ENCODE peak calls at places on chromosome 3, in six cellular contexts. Z, E, V, J, H and Y are unnamed samples.
A peak's percentile ranks its signal among the peaks of the same experiment; 100 is the strongest.

GRCh38 chr3:127697531-127698240 is 24.9 kb downstream of the ABTB1 start:
- DNase-seq in Z (peak; percentile 90), E (peak; percentile 62), V (peak; percentile 97), J (peak; percentile 58), H (peak; percentile 83), Y (peak; percentile 80)

GRCh38 chr3:127729556-127730056 is 56.9 kb downstream of the ABTB1 start:
- DNase-seq in Z (no peak), E (no peak), V (no peak), J (no peak), H (no peak), Y (no peak)

GRCh38 chr3:15271785-15272381 is 60.5 kb downstream of the SH3BP5 start:
- DNase-seq in Z (peak; percentile 38), E (peak; percentile 73), V (peak; percentile 80), J (no peak), H (no peak), Y (peak; percentile 47)

GRCh38 chr3:150483226-150483625 is 63.1 kb downstream of the SERP1 start:
- DNase-seq in Z (no peak), E (no peak), V (no peak), J (no peak), H (no peak), Y (no peak)

GRCh38 chr3:85584779-85585356 is 626.1 kb downstream of the CADM2 start:
- DNase-seq in Z (no peak), E (no peak), V (no peak), J (no peak), H (no peak), Y (no peak)

GRCh38 chr3:171556574-171557145 is 96.5 kb upstream of the TNIK start:
- DNase-seq in Z (no peak), E (no peak), V (no peak), J (no peak), H (peak; percentile 42), Y (no peak)

GRCh38 chr3:135895106-135895733 is 70.3 kb upstream of the PPP2R3A start:
- DNase-seq in Z (no peak), E (peak; percentile 70), V (peak; percentile 63), J (peak; percentile 49), H (peak; percentile 57), Y (peak; percentile 76)

GRCh38 chr3:191348098-191348497 is 17.8 kb upstream of the UTS2B start:
- DNase-seq in Z (no peak), E (no peak), V (no peak), J (no peak), H (no peak), Y (no peak)

GRCh38 chr3:90052425-90052950 is 945.1 kb downstream of the EPHA3 start:
- DNase-seq in Z (no peak), E (no peak), V (no peak), J (no peak), H (no peak), Y (no peak)

GRCh38 chr3:173096994-173097785 is 43.8 kb downstream of the SPATA16 start:
- DNase-seq in Z (no peak), E (no peak), V (no peak), J (no peak), H (no peak), Y (no peak)

GRCh38 chr3:157175678-157176077 is 15.7 kb upstream of the CCNL1 start:
- DNase-seq in Z (no peak), E (peak; percentile 50), V (peak; percentile 76), J (no peak), H (peak; percentile 55), Y (no peak)

GRCh38 chr3:126213376-126214044 is 33.1 kb upstream of the ALDH1L1 start:
- DNase-seq in Z (no peak), E (no peak), V (peak; percentile 55), J (no peak), H (no peak), Y (no peak)

GRCh38 chr3:132326251-132326650 is 9.0 kb downstream of the ACP3 start:
- DNase-seq in Z (no peak), E (no peak), V (no peak), J (no peak), H (no peak), Y (no peak)

GRCh38 chr3:177514341-177515193 is 317.3 kb upstream of the TBL1XR1 start:
- DNase-seq in Z (no peak), E (no peak), V (no peak), J (no peak), H (no peak), Y (no peak)

GRCh38 chr3:139670196-139670595 is 7.6 kb downstream of the NMNAT3 start:
- DNase-seq in Z (no peak), E (no peak), V (no peak), J (no peak), H (peak; percentile 59), Y (no peak)

GRCh38 chr3:149542375-149543312 is 68.1 kb downstream of the TM4SF4 start:
- DNase-seq in Z (no peak), E (no peak), V (no peak), J (no peak), H (no peak), Y (no peak)

GRCh38 chr3:165056510-165056909 is 21.8 kb downstream of the SI start:
- DNase-seq in Z (no peak), E (no peak), V (no peak), J (no peak), H (no peak), Y (no peak)

GRCh38 chr3:179969525-179969924 is 67.2 kb downstream of the PEX5L start:
- DNase-seq in Z (no peak), E (no peak), V (no peak), J (no peak), H (no peak), Y (no peak)

GRCh38 chr3:193176690-193177089 is 64.3 kb upstream of the PLAAT1 start:
- DNase-seq in Z (no peak), E (no peak), V (no peak), J (no peak), H (no peak), Y (no peak)

GRCh38 chr3:5095879-5096278 is 26.2 kb upstream of the ARL8B start:
- DNase-seq in Z (peak; percentile 63), E (no peak), V (peak; percentile 73), J (no peak), H (peak; percentile 90), Y (no peak)

GRCh38 chr3:46440531-46441294 is 24.0 kb downstream of the LTF start:
- DNase-seq in Z (no peak), E (peak; percentile 21), V (no peak), J (no peak), H (no peak), Y (no peak)

GRCh38 chr3:66453525-66454463 is 47.0 kb downstream of the LRIG1 start:
- DNase-seq in Z (no peak), E (no peak), V (no peak), J (no peak), H (no peak), Y (no peak)

GRCh38 chr3:159130108-159130507 is 328.3 kb downstream of the MFSD1 start:
- DNase-seq in Z (no peak), E (peak; percentile 21), V (no peak), J (peak; percentile 13), H (no peak), Y (no peak)

GRCh38 chr3:193846569-193846968 is 253.6 kb downstream of the OPA1 start:
- DNase-seq in Z (no peak), E (no peak), V (no peak), J (no peak), H (no peak), Y (no peak)

GRCh38 chr3:48709051-48709461 is 8.0 kb downstream of the IP6K2 start:
- DNase-seq in Z (no peak), E (no peak), V (no peak), J (no peak), H (no peak), Y (no peak)

GRCh38 chr3:10160346-10160745 is 4.4 kb upstream of the IRAK2 start:
- DNase-seq in Z (no peak), E (no peak), V (no peak), J (no peak), H (no peak), Y (no peak)

DNA sequence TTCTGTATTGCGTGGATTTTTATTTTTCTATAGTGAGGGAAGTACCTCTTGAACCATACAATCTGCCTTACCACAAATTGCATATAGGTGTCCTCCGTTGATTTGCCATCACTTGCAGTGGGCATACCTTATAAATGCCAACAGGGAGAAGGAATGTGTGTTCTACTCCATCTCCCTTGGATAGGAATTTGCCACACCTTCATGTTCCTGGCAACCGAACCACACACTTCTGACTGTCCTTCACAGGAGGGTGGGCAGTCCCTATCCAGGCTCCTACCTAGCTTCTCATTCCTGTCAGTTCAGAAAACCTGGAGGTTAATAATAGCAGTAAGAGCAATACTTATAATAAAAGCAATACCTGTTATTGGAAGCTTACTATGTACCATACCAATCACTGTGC is 357.7 kb downstream of the EFHB start:
- DNase-seq in Z (no peak), E (no peak), V (no peak), J (no peak), H (no peak), Y (no peak)
- TF ChIP-seq POLR2AphosphoS5 in Z (no peak), E (no peak), V (no peak), J (no peak), H (no peak), Y (no peak)

DNA sequence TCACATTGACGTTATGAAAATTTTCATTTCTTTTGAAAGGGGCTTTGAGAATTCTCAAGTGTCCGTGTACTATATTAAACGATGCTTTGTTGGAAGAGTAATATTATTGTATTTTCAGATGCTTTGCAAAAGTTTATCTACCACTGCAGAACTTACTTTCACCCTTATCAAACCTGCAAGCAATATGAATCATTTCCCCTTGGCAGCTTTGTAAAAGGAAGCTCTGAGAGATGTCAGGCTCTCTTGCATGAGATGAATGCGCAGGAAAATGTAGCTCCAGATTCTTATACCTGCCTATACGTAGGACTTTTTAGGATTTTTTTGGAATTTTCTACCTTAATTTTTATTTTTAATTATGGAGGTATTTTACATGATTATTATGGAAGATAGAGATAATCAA is 34.5 kb downstream of the GPD1L start:
- DNase-seq in Z (no peak), E (no peak), V (no peak), J (no peak), H (no peak), Y (no peak)
- TF ChIP-seq EP300 in Z (no peak), E (no peak), V (no peak), J (no peak), H (no peak), Y (no peak)

DNA sequence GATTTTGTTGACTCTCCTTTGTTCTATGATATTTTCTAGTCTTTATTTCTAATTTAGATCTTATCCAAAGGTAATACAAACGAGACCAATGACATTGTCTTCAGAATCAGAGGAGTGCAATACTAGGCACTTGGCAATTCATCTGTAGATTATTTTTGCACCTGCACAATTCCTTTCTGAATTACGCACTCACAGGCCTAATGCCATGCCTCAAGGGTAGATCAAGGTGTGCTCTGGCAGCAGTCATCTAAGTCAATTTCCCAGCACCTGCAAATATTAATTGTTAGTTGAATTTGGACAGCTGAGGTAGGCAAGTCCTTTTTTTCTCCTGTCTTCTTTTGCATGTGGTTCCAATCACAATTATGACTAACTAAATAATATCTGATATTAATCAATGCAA is 653.2 kb downstream of the ROBO2 start:
- DNase-seq in Z (no peak), E (no peak), V (no peak), J (no peak), H (no peak), Y (no peak)
- TF ChIP-seq POLR2AphosphoS5 in Z (no peak), E (no peak), V (no peak), J (no peak), H (no peak), Y (no peak)

GRCh38 chr3:2645001-2645400 is 465.2 kb downstream of the IL5RA start:
- DNase-seq in Z (no peak), E (no peak), V (no peak), J (no peak), H (no peak), Y (no peak)
- TF ChIP-seq EP300 in Z (no peak), E (no peak), V (no peak), J (no peak), H (no peak), Y (no peak)